ENCODE peak calls at places on chromosomes 1 and 21, in six cellular contexts. U is stimulated activated CD4-positive, alpha-beta T cell treated with anti-CD3 and anti-CD28 coated beads, Interleukin-15, amount 100 ng/mL, for 24 hours; O is HCT116; V is NCI-H2081; I is stimulated activated naive CD8-positive, alpha-beta T cell treated with anti-CD3 and anti-CD28 coated beads, Interleukin-15, amount 100 ng/mL, for 72 hours; C is CD8-positive, alpha-beta memory T cell. M is an unnamed sample.

GRCh38 chr1:246155923-246156322 is 351.2 kb downstream of the SMYD3 start:
- DNase-seq in U (no peak), O (no peak), V (no peak), C (no peak), I (no peak), M (no peak)

GRCh38 chr1:46719689-46720088 is 775 bp upstream of the EFCAB14 start:
- DNase-seq in C (no peak), U (no peak), O (no peak), V (no peak), I (no peak), M (no peak)

GRCh38 chr1:228090613-228091081 is 8.1 kb downstream of the ARF1 start:
- DNase-seq in O (no peak), C (no peak), I (no peak), U (no peak), V (no peak), M (no peak)

GRCh38 chr1:78292361-78292760 is 198.4 kb upstream of the PTGFR start:
- DNase-seq in V (no peak), O (no peak), C (no peak), U (no peak), I (no peak), M (no peak)

GRCh38 chr1:206106328-206107167 is 10.6 kb downstream of the AVPR1B start:
- DNase-seq in V (peak), C (peak), I (peak), O (peak), U (peak), M (peak)

GRCh38 chr1:68112835-68113243 is 62.4 kb upstream of the DIRAS3 start:
- DNase-seq in V (no peak), C (no peak), O (peak), U (no peak), I (no peak), M (no peak)

GRCh38 chr21:37429356-37429755 is 62.8 kb downstream of the DYRK1A start:
- DNase-seq in I (no peak), O (no peak), U (no peak), V (no peak), C (no peak), M (no peak)

GRCh38 chr1:87169250-87169910 is 159.3 kb upstream of the LMO4 start:
- DNase-seq in I (no peak), O (no peak), V (no peak), U (no peak), C (no peak), M (no peak)

GRCh38 chr1:115796897-115797296 is 28.4 kb upstream of the CASQ2 start:
- DNase-seq in O (no peak), I (no peak), V (peak), C (no peak), U (no peak), M (no peak)

GRCh38 chr1:12113433-12114339 is 50.6 kb downstream of the TNFRSF8 start:
- DNase-seq in U (no peak), V (no peak), C (no peak), I (no peak), O (no peak), M (no peak)

GRCh38 chr1:167937709-167938010 is 788 bp upstream of the MPC2 start:
- DNase-seq in C (no peak), O (no peak), U (no peak), I (no peak), V (no peak), M (no peak)

GRCh38 chr1:74592580-74593355 is 80.4 kb upstream of the LRRC53 start:
- DNase-seq in V (no peak), U (no peak), O (no peak), I (no peak), C (no peak), M (no peak)

GRCh38 chr1:111256988-111257658 is 29.6 kb downstream of the CHI3L2 start:
- DNase-seq in I (no peak), U (no peak), V (no peak), C (no peak), O (no peak), M (no peak)

GRCh38 chr21:28018741-28019669 is 973.7 kb downstream of the LTN1 start:
- DNase-seq in C (no peak), U (no peak), V (no peak), I (no peak), O (no peak), M (no peak)

GRCh38 chr1:116130376-116130775 is 19.2 kb downstream of the MAB21L3 start:
- DNase-seq in V (no peak), U (no peak), I (no peak), C (no peak), O (no peak), M (no peak)